ENCODE peak calls at places on chromosomes 11 and 22, in six cellular contexts. O is neural progenitor cell; X is CD4-positive, alpha-beta T cell; K is fibroblast of mammary gland; Y is endothelial cell; R is activated CD8-positive, alpha-beta T cell treated with anti-CD3 and anti-CD28 coated beads for 36 hours. Z is an unnamed sample.

GRCh38 chr11:121886005-121886739 is 229.8 kb downstream of the BLID start:
- DNase-seq in K (peak; percentile 16), X (no peak), R (no peak), O (no peak), Y (no peak), Z (no peak)

GRCh38 chr22:17974703-17975372 is 49.5 kb downstream of the MICAL3 start:
- DNase-seq in X (no peak), O (no peak), R (peak; percentile 54), K (no peak), Y (no peak), Z (peak; percentile 63)

GRCh38 chr11:8988329-8989234 is 15.2 kb downstream of the NRIP3 start:
- DNase-seq in K (peak; percentile 52), Y (no peak), O (no peak), X (no peak), R (no peak), Z (no peak)

GRCh38 chr22:25881353-25881752 is 139.4 kb downstream of the MYO18B start:
- DNase-seq in K (no peak), R (no peak), X (no peak), Y (no peak), O (no peak), Z (no peak)

GRCh38 chr22:22037740-22038139 is 55.2 kb upstream of the TOP3B start:
- DNase-seq in K (peak; percentile 12), X (no peak), Y (no peak), R (no peak), O (peak; percentile 38), Z (no peak)

GRCh38 chr11:66157182-66157864 is 87.3 kb downstream of the PACS1 start:
- DNase-seq in O (no peak), Y (no peak), K (peak; percentile 11), R (no peak), X (no peak), Z (no peak)

GRCh38 chr11:1302461-1303073 is 6.9 kb downstream of the TOLLIP start:
- DNase-seq in O (no peak), Y (no peak), K (no peak), R (no peak), X (no peak), Z (no peak)

GRCh38 chr22:38176170-38176741 is 5.4 kb downstream of the PLA2G6 start:
- DNase-seq in O (no peak), R (peak; percentile 65), X (no peak), K (peak; percentile 86), Y (peak; percentile 68), Z (peak; percentile 57)

GRCh38 chr22:31350410-31350863 is 4.3 kb upstream of the PATZ1 start:
- DNase-seq in X (no peak), R (no peak), K (peak; percentile 21), O (peak; percentile 37), Y (no peak), Z (no peak)

GRCh38 chr11:44630511-44631210 is 65.2 kb downstream of the CD82 start:
- DNase-seq in K (no peak), Y (no peak), R (no peak), X (no peak), O (no peak), Z (peak; percentile 2)

GRCh38 chr22:34960005-34960404 is 106.0 kb upstream of the ISX start:
- DNase-seq in R (no peak), K (no peak), X (no peak), O (peak; percentile 52), Y (no peak), Z (no peak)

GRCh38 chr11:118672865-118673264 is 6.6 kb downstream of the TREH start:
- DNase-seq in K (no peak), R (no peak), Y (no peak), O (no peak), X (no peak), Z (no peak)
- TF ChIP-seq CTCF in K (peak; percentile 19), R (no peak), Y (no peak), O (peak; percentile 13), X (no peak), Z (no peak)

GRCh38 chr11:60872952-60873524 is 5.7 kb downstream of the ZP1 start:
- DNase-seq in X (no peak), R (no peak), O (peak; percentile 11), K (peak; percentile 95), Y (no peak), Z (no peak)

GRCh38 chr11:60872124-60872951 is 5.0 kb downstream of the ZP1 start:
- DNase-seq in R (no peak), K (peak; percentile 96), O (no peak), Y (no peak), X (no peak), Z (no peak)

GRCh38 chr11:60870276-60870675 is 2.9 kb downstream of the ZP1 start:
- DNase-seq in O (peak; percentile 11), X (no peak), R (no peak), Y (no peak), K (no peak), Z (no peak)

GRCh38 chr11:60870733-60871377 is 3.5 kb downstream of the ZP1 start:
- DNase-seq in X (no peak), K (no peak), Y (no peak), R (peak; percentile 28), O (no peak), Z (no peak)

DNA sequence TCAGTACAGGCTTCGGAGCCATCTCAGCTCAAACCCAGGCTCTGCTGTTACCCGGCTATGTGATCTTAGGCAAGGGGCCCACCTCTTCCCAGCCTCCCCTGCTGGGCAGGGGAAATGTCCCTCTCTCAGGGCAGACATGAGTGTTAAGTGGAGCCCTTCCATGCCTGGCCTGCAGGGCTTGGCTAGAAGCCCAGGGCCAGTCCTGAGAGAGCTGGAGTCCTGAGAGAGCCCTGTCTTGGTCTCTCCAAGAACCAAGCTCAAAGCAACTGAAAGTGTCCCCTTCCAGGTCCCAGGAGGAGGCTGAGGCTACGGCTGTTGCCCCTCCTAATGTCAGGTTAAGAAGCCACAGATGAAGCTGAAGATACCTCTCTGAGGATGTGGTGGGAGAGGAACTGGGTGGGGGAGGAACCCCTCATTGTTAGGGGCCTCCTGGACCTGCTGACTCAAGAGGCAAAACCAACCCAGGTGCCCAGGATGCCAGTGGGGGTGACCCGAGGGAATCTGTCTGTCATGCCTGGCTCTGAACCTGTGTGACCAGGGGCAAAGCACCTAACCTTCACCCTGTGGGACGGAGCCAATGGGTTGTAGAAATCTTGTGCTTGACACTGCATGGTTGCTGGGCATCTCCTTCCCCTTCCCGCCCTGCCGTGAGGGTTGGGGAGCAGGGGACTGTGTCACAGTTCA is 4.2 kb downstream of the ZP1 start:
- DNase-seq in K (peak; percentile 65), Y (no peak), O (no peak), R (peak; percentile 52), X (no peak), Z (no peak)
- TF ChIP-seq CTCF in K (peak; percentile 34), Y (no peak), O (no peak), R (no peak), X (no peak), Z (no peak)

GRCh38 chr11:110738641-110739040 is 26.4 kb upstream of the ARHGAP20 start:
- DNase-seq in K (no peak), O (no peak), Y (no peak), R (no peak), X (no peak), Z (no peak)

GRCh38 chr11:110735431-110736157 is 23.4 kb upstream of the ARHGAP20 start:
- DNase-seq in R (no peak), K (no peak), X (no peak), O (no peak), Y (no peak), Z (no peak)

GRCh38 chr11:110734790-110735189 is 22.6 kb upstream of the ARHGAP20 start:
- DNase-seq in Y (no peak), O (no peak), R (no peak), K (no peak), X (no peak), Z (no peak)

GRCh38 chr11:110737591-110737990 is 25.4 kb upstream of the ARHGAP20 start:
- DNase-seq in R (no peak), X (no peak), K (no peak), Y (no peak), O (no peak), Z (no peak)

DNA sequence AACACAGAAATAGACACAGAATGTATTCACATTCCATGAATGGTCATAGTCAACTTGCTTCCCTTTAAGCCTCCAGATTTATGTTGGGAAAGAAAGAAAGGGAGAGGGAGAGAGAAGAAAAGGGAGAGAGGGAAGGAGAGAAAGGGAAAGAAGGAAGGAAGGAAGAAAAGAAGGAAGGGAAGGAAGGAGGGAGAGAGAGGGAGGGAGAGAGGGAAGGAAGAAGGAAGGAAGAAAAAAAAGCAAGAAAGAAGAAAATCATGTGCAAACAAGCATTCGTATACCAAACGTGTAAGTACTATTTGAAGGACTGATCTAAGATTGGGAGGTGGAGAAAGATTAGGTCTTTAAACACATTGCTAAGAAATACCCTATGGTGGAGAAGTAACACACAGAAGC is 23.9 kb upstream of the ARHGAP20 start:
- DNase-seq in K (no peak), Y (no peak), O (no peak), R (no peak), X (no peak), Z (no peak)
- TF ChIP-seq CTCF in K (no peak), Y (no peak), O (no peak), R (no peak), X (no peak), Z (no peak)

DNA sequence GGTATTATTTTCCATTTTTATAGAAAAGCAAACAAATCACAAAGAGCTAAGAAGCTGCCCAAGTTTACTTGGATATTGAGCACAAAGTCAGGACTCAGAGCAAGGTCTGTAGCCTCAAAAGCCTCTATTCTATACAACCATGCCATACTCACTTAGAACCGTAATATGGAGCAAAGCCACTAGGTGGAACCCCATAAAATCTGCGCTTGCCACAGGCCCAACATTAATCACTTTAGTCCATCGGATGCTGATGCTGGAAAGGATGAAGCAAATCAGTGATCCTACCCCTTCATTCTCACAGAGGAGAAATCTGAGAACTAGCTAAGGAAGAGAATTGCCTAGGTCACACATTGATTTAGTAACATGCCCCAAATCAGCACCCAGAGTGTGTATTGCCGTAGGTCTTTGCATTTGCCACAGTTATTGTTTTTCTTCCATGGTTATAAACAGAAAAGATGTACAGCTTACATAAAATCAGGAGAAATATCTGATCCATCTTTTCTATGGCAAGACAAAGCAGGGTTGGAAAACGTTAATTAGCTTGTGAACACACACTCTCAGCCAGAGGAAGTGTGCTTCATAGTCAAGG is 56.7 kb upstream of the RAB38 start:
- DNase-seq in R (peak; percentile 23), K (peak; percentile 62), O (peak; percentile 48), X (no peak), Y (peak; percentile 41), Z (peak; percentile 32)
- TF ChIP-seq CTCF in R (peak; percentile 68), K (peak; percentile 77), O (peak; percentile 65), X (peak; percentile 72), Y (peak; percentile 65), Z (peak; percentile 10)

GRCh38 chr11:117528061-117528780 is 200.6 kb downstream of the CEP164 start:
- DNase-seq in X (no peak), O (no peak), Y (no peak), R (no peak), K (no peak), Z (no peak)
- TF ChIP-seq CTCF in X (no peak), O (no peak), Y (no peak), R (no peak), K (no peak), Z (no peak)

DNA sequence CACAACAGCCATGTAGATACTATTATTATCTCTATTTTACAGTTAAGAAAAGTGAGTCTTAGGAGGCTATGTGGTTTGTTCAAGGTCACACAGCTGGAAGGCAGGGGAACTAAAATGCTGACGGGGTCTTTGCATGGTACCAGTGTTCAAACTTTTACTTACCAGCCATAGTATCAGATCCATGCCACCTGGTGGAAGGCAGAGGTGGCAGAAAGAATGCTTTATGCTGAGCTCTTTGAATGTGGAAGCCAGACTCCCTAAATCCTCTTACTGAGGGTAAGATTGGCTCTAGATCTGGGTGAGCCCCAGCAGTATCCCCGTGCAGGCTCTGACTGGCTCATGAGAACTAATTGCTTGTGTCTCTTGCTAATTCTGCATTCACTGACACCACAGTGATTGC is 54.3 kb upstream of the NAV2 start:
- DNase-seq in R (no peak), K (no peak), O (peak; percentile 33), X (no peak), Y (no peak), Z (no peak)
- TF ChIP-seq CTCF in R (no peak), K (peak; percentile 19), O (peak; percentile 32), X (no peak), Y (no peak), Z (no peak)